ENCODE peak calls at places on chromosomes 6 and 20, in four cellular contexts. A, F, Q and V are unnamed samples.

GRCh38 chr6:122610690-122611455 is 668 bp downstream of the PKIB start:
- DNase-seq in Q (peak), A (peak), F (peak), V (peak)

GRCh38 chr6:123118811-123119210 is 122.8 kb downstream of the CLVS2 start:
- DNase-seq in Q (no peak), F (no peak), A (no peak), V (no peak)

GRCh38 chr20:62524486-62524885 is 48.7 kb upstream of the GATA5 start:
- DNase-seq in A (peak), F (no peak), Q (no peak), V (no peak)

GRCh38 chr20:4014031-4014474 is 1.3 kb downstream of the RNF24 start:
- DNase-seq in Q (peak), A (peak), F (no peak), V (no peak)

GRCh38 chr20:31494131-31494530 is 19.0 kb downstream of the REM1 start:
- DNase-seq in Q (no peak), F (no peak), A (peak), V (no peak)

GRCh38 chr20:19737025-19737424 is 21.0 kb upstream of the RIN2 start:
- DNase-seq in Q (no peak), A (peak), F (no peak), V (no peak)

GRCh38 chr20:48294196-48294595 is 508.9 kb upstream of the SULF2 start:
- DNase-seq in F (no peak), Q (no peak), A (peak), V (no peak)

GRCh38 chr20:3082955-3083952 is 1.3 kb downstream of the AVP start:
- DNase-seq in F (peak), A (no peak), Q (no peak), V (no peak)

GRCh38 chr6:3202999-3203696 is 24.3 kb downstream of the TUBB2B start:
- DNase-seq in A (peak), F (no peak), Q (no peak), V (no peak)

GRCh38 chr6:3138341-3138740 is 19.0 kb downstream of the TUBB2A start:
- DNase-seq in F (no peak), A (peak), Q (no peak), V (no peak)

GRCh38 chr6:105389543-105389942 is 13.3 kb downstream of the PREP start:
- DNase-seq in A (peak), Q (no peak), F (no peak), V (no peak)

GRCh38 chr6:50661636-50662035 is 51.7 kb upstream of the TFAP2D start:
- DNase-seq in F (no peak), A (no peak), Q (no peak), V (no peak)

GRCh38 chr6:159461266-159461665 is 231.8 kb downstream of the SOD2 start:
- DNase-seq in F (no peak), Q (no peak), A (peak), V (no peak)

GRCh38 chr6:56752534-56752933 is 109.8 kb upstream of the DST start:
- DNase-seq in A (no peak), Q (no peak), F (no peak), V (no peak)

GRCh38 chr6:56540950-56541600 is 101.6 kb downstream of the DST start:
- DNase-seq in F (no peak), A (peak), Q (peak), V (no peak)

GRCh38 chr6:131510094-131510493 is 62.9 kb upstream of the ARG1 start:
- DNase-seq in A (no peak), F (no peak), Q (no peak), V (no peak)

GRCh38 chr6:43444601-43445000 is 10.7 kb downstream of the DLK2 start:
- DNase-seq in A (no peak), Q (no peak), F (no peak), V (peak)

GRCh38 chr6:16836186-16836981 is 75.1 kb upstream of the ATXN1 start:
- DNase-seq in A (peak), Q (no peak), F (no peak), V (no peak)

GRCh38 chr20:61631770-61632169 is 379.7 kb downstream of the CDH4 start:
- DNase-seq in Q (no peak), F (peak), A (no peak), V (no peak)

GRCh38 chr20:1900321-1900791 is 5.1 kb downstream of the SIRPA start:
- DNase-seq in A (peak), Q (peak), F (peak), V (peak)

GRCh38 chr6:79718509-79719247 is 87.5 kb downstream of the SH3BGRL2 start:
- DNase-seq in Q (no peak), F (no peak), A (peak), V (no peak)

GRCh38 chr6:39956951-39957350 is 22.7 kb upstream of the MOCS1 start:
- DNase-seq in Q (no peak), F (no peak), A (peak), V (no peak)

GRCh38 chr20:4925842-4926530 is 75.3 kb downstream of the SLC23A2 start:
- DNase-seq in F (peak), Q (peak), A (peak), V (no peak)

GRCh38 chr20:532530-532929 is 11.1 kb downstream of the CSNK2A1 start:
- DNase-seq in F (no peak), A (no peak), Q (no peak), V (no peak)

GRCh38 chr20:521860-522259 is 21.7 kb downstream of the CSNK2A1 start:
- DNase-seq in Q (no peak), F (no peak), A (no peak), V (no peak)

GRCh38 chr20:528923-529594 is 14.5 kb downstream of the CSNK2A1 start:
- DNase-seq in F (no peak), A (peak), Q (no peak), V (no peak)

GRCh38 chr20:531608-532007 is 12.0 kb downstream of the CSNK2A1 start:
- DNase-seq in Q (no peak), F (no peak), A (no peak), V (no peak)

GRCh38 chr20:527571-527886 is 16.1 kb downstream of the CSNK2A1 start:
- DNase-seq in Q (no peak), A (no peak), F (no peak), V (no peak)
- H3K27ac ChIP-seq in Q (no peak), A (no peak), F (no peak), V (no peak)

GRCh38 chr6:135087403-135087802 is 32.8 kb upstream of the HBS1L start:
- DNase-seq in Q (no peak), F (no peak), A (no peak), V (no peak)
- H3K27ac ChIP-seq in Q (no peak), F (no peak), A (no peak), V (no peak)

GRCh38 chr6:33335916-33336315 is 18.4 kb upstream of the ZBTB22 start:
- DNase-seq in F (no peak), Q (no peak), A (no peak), V (no peak)
- H3K27ac ChIP-seq in F (no peak), Q (no peak), A (no peak), V (no peak)

GRCh38 chr6:6723316-6723715 is 134.8 kb downstream of the LY86 start:
- DNase-seq in A (no peak), F (no peak), Q (no peak), V (no peak)
- H3K27ac ChIP-seq in A (no peak), F (peak), Q (peak), V (peak)

DNA sequence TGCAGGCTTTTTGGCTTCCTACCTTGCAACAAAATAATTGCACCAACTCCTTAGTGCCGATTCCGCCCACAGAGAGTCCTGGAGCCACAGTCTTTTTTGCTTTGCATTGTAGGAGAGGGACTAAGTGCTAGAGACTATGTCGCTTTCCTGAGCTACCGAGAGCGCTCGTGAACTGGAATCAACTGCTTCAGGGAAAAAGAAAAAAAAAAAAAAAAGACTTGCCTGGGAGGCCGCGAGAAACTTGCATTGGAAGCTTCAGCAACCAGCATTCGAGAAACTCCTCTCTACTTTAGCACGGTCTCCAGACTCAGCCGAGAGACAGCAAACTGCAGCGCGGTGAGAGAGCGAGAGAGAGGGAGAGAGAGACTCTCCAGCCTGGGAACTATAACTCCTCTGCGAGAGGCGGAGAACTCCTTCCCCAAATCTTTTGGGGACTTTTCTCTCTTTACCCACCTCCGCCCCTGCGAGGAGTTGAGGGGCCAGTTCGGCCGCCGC is 423 bp downstream of the SOX4 start:
- DNase-seq in F (no peak), A (peak), Q (peak), V (no peak)
- H3K27ac ChIP-seq in F (peak), A (peak), Q (peak), V (peak)

DNA sequence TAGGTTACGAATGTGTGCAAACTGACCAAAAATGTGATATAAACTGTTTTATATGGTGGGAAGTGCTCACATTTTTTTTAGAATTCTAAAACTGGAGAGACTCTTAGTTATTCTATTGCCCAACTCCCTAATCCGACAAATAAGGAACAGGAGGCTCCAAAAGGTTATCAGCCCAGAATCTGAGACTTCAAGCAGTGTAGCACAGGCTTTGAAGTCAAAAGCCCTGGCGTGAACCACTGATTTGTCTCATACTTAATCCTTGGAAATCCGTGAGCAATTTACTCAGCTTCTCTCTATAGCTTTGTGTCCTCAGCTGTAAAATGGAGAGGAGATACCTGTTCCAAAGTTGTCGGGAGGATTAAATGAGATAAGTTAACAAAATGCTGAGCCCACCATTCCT is 368.8 kb upstream of the SASH1 start:
- DNase-seq in Q (no peak), A (no peak), F (no peak), V (no peak)
- H3K27ac ChIP-seq in Q (no peak), A (no peak), F (no peak), V (no peak)

GRCh38 chr6:36150283-36150682 is 20.0 kb downstream of the MAPK13 start:
- DNase-seq in F (no peak), A (no peak), Q (no peak), V (no peak)
- H3K27ac ChIP-seq in F (no peak), A (no peak), Q (no peak), V (no peak)

DNA sequence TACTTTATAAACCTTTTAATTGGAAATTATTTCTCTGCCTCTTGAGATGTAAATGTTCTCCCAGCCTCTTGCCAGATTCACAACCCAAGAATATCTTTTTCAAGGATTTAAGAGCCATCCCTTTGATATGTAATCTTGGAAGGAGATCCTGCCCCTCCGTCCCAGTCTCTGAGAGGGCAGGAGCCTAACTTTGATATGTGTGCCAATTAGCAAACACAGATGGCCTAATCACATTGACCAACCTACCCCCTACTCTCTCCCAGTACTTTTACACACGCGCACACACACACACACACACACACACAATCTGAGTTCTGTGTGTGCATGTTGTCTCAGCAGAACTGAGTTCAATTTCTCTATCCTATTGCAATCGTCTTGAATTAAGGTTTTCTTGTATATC is 623.8 kb downstream of the PHF3 start:
- DNase-seq in F (no peak), A (no peak), Q (no peak), V (no peak)
- H3K27ac ChIP-seq in F (no peak), A (no peak), Q (no peak), V (no peak)

DNA sequence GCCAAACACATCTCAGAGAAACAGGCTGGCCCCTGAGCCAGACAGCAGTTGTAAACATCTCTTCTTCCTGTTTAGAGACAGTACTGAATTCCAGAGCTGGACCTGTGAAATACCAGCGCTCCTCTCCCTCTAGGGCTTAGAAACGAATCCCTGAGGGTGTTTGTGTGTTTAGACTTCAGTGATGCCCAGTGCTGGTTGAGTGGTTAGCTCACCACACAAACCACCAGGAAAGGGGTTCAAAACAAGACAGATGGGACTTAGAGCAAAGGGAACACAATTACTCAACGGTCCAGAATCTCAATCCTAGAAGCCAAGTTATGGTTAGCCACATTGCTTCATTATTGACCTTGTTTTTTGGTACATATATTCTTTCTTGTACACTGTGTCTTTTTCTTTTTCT is 108.7 kb upstream of the TMEM170B start:
- DNase-seq in F (no peak), Q (no peak), A (peak), V (no peak)
- H3K27ac ChIP-seq in F (peak), Q (no peak), A (peak), V (peak)

GRCh38 chr6:96967957-96968871 is 43.7 kb downstream of the KLHL32 start:
- DNase-seq in F (no peak), Q (no peak), A (no peak), V (no peak)

GRCh38 chr6:96963403-96963802 is 38.9 kb downstream of the KLHL32 start:
- DNase-seq in Q (no peak), A (no peak), F (no peak), V (no peak)

GRCh38 chr6:96963809-96964208 is 39.3 kb downstream of the KLHL32 start:
- DNase-seq in A (no peak), Q (no peak), F (no peak), V (no peak)
- H3K27ac ChIP-seq in A (no peak), Q (no peak), F (no peak), V (no peak)